ENCODE peak calls at places on chromosomes 12 and 14, in nine cellular contexts. One of them, this sample, is unnamed.

GRCh38 chr14:24483604-24484252 is 24.3 kb downstream of the CMA1 start:
- DNase-seq in GOT3: no peak
- DNase-seq in NB4: peak; percentile 75
- DNase-seq in endodermal cell: no peak
- DNase-seq in activated T-helper 1 cell treated with anti-CD3 and anti-CD28 coated beads, Interleukin-2, amount 50 U/mL, for 16 hours: no peak
- DNase-seq in Peyer's patch: no peak
- DNase-seq in KG1: peak; percentile 59
- DNase-seq in retinal pigment epithelial cell: no peak
- DNase-seq in stimulated activated CD4-positive, alpha-beta T cell treated with anti-CD3 and anti-CD28 coated beads, TNF-alpha, amount 100 ng/mL, for 1 hour: no peak
- DNase-seq in this sample: no peak

GRCh38 chr14:64636980-64637429 is 67.2 kb upstream of the PLEKHG3 start:
- DNase-seq in endodermal cell: no peak
- DNase-seq in Peyer's patch: no peak
- DNase-seq in NB4: no peak
- DNase-seq in stimulated activated CD4-positive, alpha-beta T cell treated with anti-CD3 and anti-CD28 coated beads, TNF-alpha, amount 100 ng/mL, for 1 hour: no peak
- DNase-seq in KG1: no peak
- DNase-seq in GOT3: no peak
- DNase-seq in activated T-helper 1 cell treated with anti-CD3 and anti-CD28 coated beads, Interleukin-2, amount 50 U/mL, for 16 hours: no peak
- DNase-seq in retinal pigment epithelial cell: no peak
- DNase-seq in this sample: no peak

GRCh38 chr14:44297437-44297836 is 209.6 kb downstream of the FSCB start:
- DNase-seq in endodermal cell: no peak
- DNase-seq in GOT3: no peak
- DNase-seq in retinal pigment epithelial cell: no peak
- DNase-seq in KG1: no peak
- DNase-seq in NB4: no peak
- DNase-seq in Peyer's patch: no peak
- DNase-seq in stimulated activated CD4-positive, alpha-beta T cell treated with anti-CD3 and anti-CD28 coated beads, TNF-alpha, amount 100 ng/mL, for 1 hour: no peak
- DNase-seq in activated T-helper 1 cell treated with anti-CD3 and anti-CD28 coated beads, Interleukin-2, amount 50 U/mL, for 16 hours: no peak
- DNase-seq in this sample: no peak

GRCh38 chr12:27779416-27779815 is 617 bp upstream of the KLHL42 start:
- DNase-seq in Peyer's patch: peak; percentile 49
- DNase-seq in endodermal cell: peak; percentile 74
- DNase-seq in stimulated activated CD4-positive, alpha-beta T cell treated with anti-CD3 and anti-CD28 coated beads, TNF-alpha, amount 100 ng/mL, for 1 hour: no peak
- DNase-seq in KG1: no peak
- DNase-seq in retinal pigment epithelial cell: no peak
- DNase-seq in activated T-helper 1 cell treated with anti-CD3 and anti-CD28 coated beads, Interleukin-2, amount 50 U/mL, for 16 hours: no peak
- DNase-seq in GOT3: no peak
- DNase-seq in NB4: peak; percentile 60
- DNase-seq in this sample: no peak

GRCh38 chr14:69525896-69526295 is 41.4 kb downstream of the PLEKHD1 start:
- DNase-seq in activated T-helper 1 cell treated with anti-CD3 and anti-CD28 coated beads, Interleukin-2, amount 50 U/mL, for 16 hours: no peak
- DNase-seq in NB4: no peak
- DNase-seq in KG1: no peak
- DNase-seq in stimulated activated CD4-positive, alpha-beta T cell treated with anti-CD3 and anti-CD28 coated beads, TNF-alpha, amount 100 ng/mL, for 1 hour: no peak
- DNase-seq in retinal pigment epithelial cell: no peak
- DNase-seq in endodermal cell: no peak
- DNase-seq in GOT3: no peak
- DNase-seq in Peyer's patch: no peak
- DNase-seq in this sample: no peak

GRCh38 chr14:82345149-82345548 is 811.5 kb upstream of the SEL1L start:
- DNase-seq in KG1: no peak
- DNase-seq in stimulated activated CD4-positive, alpha-beta T cell treated with anti-CD3 and anti-CD28 coated beads, TNF-alpha, amount 100 ng/mL, for 1 hour: no peak
- DNase-seq in NB4: no peak
- DNase-seq in endodermal cell: no peak
- DNase-seq in GOT3: no peak
- DNase-seq in retinal pigment epithelial cell: no peak
- DNase-seq in Peyer's patch: no peak
- DNase-seq in activated T-helper 1 cell treated with anti-CD3 and anti-CD28 coated beads, Interleukin-2, amount 50 U/mL, for 16 hours: no peak
- DNase-seq in this sample: no peak

GRCh38 chr14:59600211-59600945 is 23.8 kb upstream of the CCDC175 start:
- DNase-seq in GOT3: no peak
- DNase-seq in KG1: no peak
- DNase-seq in activated T-helper 1 cell treated with anti-CD3 and anti-CD28 coated beads, Interleukin-2, amount 50 U/mL, for 16 hours: no peak
- DNase-seq in retinal pigment epithelial cell: no peak
- DNase-seq in Peyer's patch: no peak
- DNase-seq in stimulated activated CD4-positive, alpha-beta T cell treated with anti-CD3 and anti-CD28 coated beads, TNF-alpha, amount 100 ng/mL, for 1 hour: no peak
- DNase-seq in endodermal cell: no peak
- DNase-seq in NB4: no peak
- DNase-seq in this sample: no peak

GRCh38 chr14:80781968-80782367 is 159.6 kb downstream of the CEP128 start:
- DNase-seq in stimulated activated CD4-positive, alpha-beta T cell treated with anti-CD3 and anti-CD28 coated beads, TNF-alpha, amount 100 ng/mL, for 1 hour: no peak
- DNase-seq in KG1: no peak
- DNase-seq in NB4: no peak
- DNase-seq in activated T-helper 1 cell treated with anti-CD3 and anti-CD28 coated beads, Interleukin-2, amount 50 U/mL, for 16 hours: no peak
- DNase-seq in GOT3: no peak
- DNase-seq in retinal pigment epithelial cell: no peak
- DNase-seq in Peyer's patch: no peak
- DNase-seq in endodermal cell: no peak
- DNase-seq in this sample: no peak

GRCh38 chr12:74382994-74383393 is 154.6 kb upstream of the ATXN7L3B start:
- DNase-seq in stimulated activated CD4-positive, alpha-beta T cell treated with anti-CD3 and anti-CD28 coated beads, TNF-alpha, amount 100 ng/mL, for 1 hour: no peak
- DNase-seq in retinal pigment epithelial cell: no peak
- DNase-seq in NB4: no peak
- DNase-seq in endodermal cell: no peak
- DNase-seq in activated T-helper 1 cell treated with anti-CD3 and anti-CD28 coated beads, Interleukin-2, amount 50 U/mL, for 16 hours: no peak
- DNase-seq in Peyer's patch: no peak
- DNase-seq in KG1: no peak
- DNase-seq in GOT3: no peak
- DNase-seq in this sample: no peak

GRCh38 chr12:119713551-119714031 is 45.7 kb downstream of the PRKAB1 start:
- DNase-seq in endodermal cell: no peak
- DNase-seq in activated T-helper 1 cell treated with anti-CD3 and anti-CD28 coated beads, Interleukin-2, amount 50 U/mL, for 16 hours: no peak
- DNase-seq in Peyer's patch: no peak
- DNase-seq in KG1: no peak
- DNase-seq in retinal pigment epithelial cell: no peak
- DNase-seq in stimulated activated CD4-positive, alpha-beta T cell treated with anti-CD3 and anti-CD28 coated beads, TNF-alpha, amount 100 ng/mL, for 1 hour: no peak
- DNase-seq in NB4: no peak
- DNase-seq in GOT3: no peak
- DNase-seq in this sample: no peak

GRCh38 chr14:84482256-84483071 is 1047.5 kb upstream of the FLRT2 start:
- DNase-seq in GOT3: no peak
- DNase-seq in activated T-helper 1 cell treated with anti-CD3 and anti-CD28 coated beads, Interleukin-2, amount 50 U/mL, for 16 hours: no peak
- DNase-seq in retinal pigment epithelial cell: peak; percentile 81
- DNase-seq in Peyer's patch: no peak
- DNase-seq in endodermal cell: no peak
- DNase-seq in KG1: no peak
- DNase-seq in NB4: no peak
- DNase-seq in stimulated activated CD4-positive, alpha-beta T cell treated with anti-CD3 and anti-CD28 coated beads, TNF-alpha, amount 100 ng/mL, for 1 hour: no peak
- DNase-seq in this sample: no peak

GRCh38 chr12:131482199-131482598 is 228.7 kb upstream of the SFSWAP start:
- DNase-seq in GOT3: no peak
- DNase-seq in NB4: no peak
- DNase-seq in Peyer's patch: no peak
- DNase-seq in endodermal cell: peak; percentile 29
- DNase-seq in activated T-helper 1 cell treated with anti-CD3 and anti-CD28 coated beads, Interleukin-2, amount 50 U/mL, for 16 hours: no peak
- DNase-seq in KG1: no peak
- DNase-seq in stimulated activated CD4-positive, alpha-beta T cell treated with anti-CD3 and anti-CD28 coated beads, TNF-alpha, amount 100 ng/mL, for 1 hour: no peak
- DNase-seq in retinal pigment epithelial cell: no peak
- DNase-seq in this sample: no peak

GRCh38 chr12:128933926-128934325 is 80.6 kb downstream of the GLT1D1 start:
- DNase-seq in endodermal cell: no peak
- DNase-seq in activated T-helper 1 cell treated with anti-CD3 and anti-CD28 coated beads, Interleukin-2, amount 50 U/mL, for 16 hours: no peak
- DNase-seq in Peyer's patch: no peak
- DNase-seq in retinal pigment epithelial cell: no peak
- DNase-seq in stimulated activated CD4-positive, alpha-beta T cell treated with anti-CD3 and anti-CD28 coated beads, TNF-alpha, amount 100 ng/mL, for 1 hour: no peak
- DNase-seq in KG1: no peak
- DNase-seq in NB4: no peak
- DNase-seq in GOT3: no peak
- DNase-seq in this sample: no peak

GRCh38 chr14:37824936-37825698 is 229.7 kb downstream of the TTC6 start:
- DNase-seq in Peyer's patch: no peak
- DNase-seq in stimulated activated CD4-positive, alpha-beta T cell treated with anti-CD3 and anti-CD28 coated beads, TNF-alpha, amount 100 ng/mL, for 1 hour: no peak
- DNase-seq in activated T-helper 1 cell treated with anti-CD3 and anti-CD28 coated beads, Interleukin-2, amount 50 U/mL, for 16 hours: no peak
- DNase-seq in retinal pigment epithelial cell: no peak
- DNase-seq in KG1: no peak
- DNase-seq in endodermal cell: no peak
- DNase-seq in GOT3: peak; percentile 0
- DNase-seq in NB4: no peak
- DNase-seq in this sample: no peak

GRCh38 chr12:46371718-46372130 is 849 bp downstream of the SLC38A2 start:
- DNase-seq in activated T-helper 1 cell treated with anti-CD3 and anti-CD28 coated beads, Interleukin-2, amount 50 U/mL, for 16 hours: peak; percentile 25
- DNase-seq in Peyer's patch: peak; percentile 84
- DNase-seq in NB4: peak; percentile 83
- DNase-seq in retinal pigment epithelial cell: no peak
- DNase-seq in KG1: no peak
- DNase-seq in stimulated activated CD4-positive, alpha-beta T cell treated with anti-CD3 and anti-CD28 coated beads, TNF-alpha, amount 100 ng/mL, for 1 hour: no peak
- DNase-seq in GOT3: no peak
- DNase-seq in endodermal cell: no peak
- DNase-seq in this sample: no peak

GRCh38 chr14:74526854-74527585 is 33.5 kb downstream of the ISCA2 start:
- DNase-seq in GOT3: no peak
- DNase-seq in endodermal cell: peak; percentile 75
- DNase-seq in stimulated activated CD4-positive, alpha-beta T cell treated with anti-CD3 and anti-CD28 coated beads, TNF-alpha, amount 100 ng/mL, for 1 hour: no peak
- DNase-seq in NB4: no peak
- DNase-seq in Peyer's patch: no peak
- DNase-seq in activated T-helper 1 cell treated with anti-CD3 and anti-CD28 coated beads, Interleukin-2, amount 50 U/mL, for 16 hours: no peak
- DNase-seq in KG1: no peak
- DNase-seq in retinal pigment epithelial cell: no peak
- DNase-seq in this sample: no peak

GRCh38 chr12:90008277-90008676 is 299.6 kb upstream of the ATP2B1 start:
- DNase-seq in NB4: no peak
- DNase-seq in GOT3: no peak
- DNase-seq in KG1: no peak
- DNase-seq in stimulated activated CD4-positive, alpha-beta T cell treated with anti-CD3 and anti-CD28 coated beads, TNF-alpha, amount 100 ng/mL, for 1 hour: no peak
- DNase-seq in activated T-helper 1 cell treated with anti-CD3 and anti-CD28 coated beads, Interleukin-2, amount 50 U/mL, for 16 hours: no peak
- DNase-seq in endodermal cell: no peak
- DNase-seq in Peyer's patch: no peak
- DNase-seq in retinal pigment epithelial cell: no peak
- DNase-seq in this sample: no peak

GRCh38 chr14:103280278-103280917 is 53.6 kb upstream of the EIF5 start:
- DNase-seq in activated T-helper 1 cell treated with anti-CD3 and anti-CD28 coated beads, Interleukin-2, amount 50 U/mL, for 16 hours: no peak
- DNase-seq in endodermal cell: no peak
- DNase-seq in NB4: no peak
- DNase-seq in KG1: no peak
- DNase-seq in GOT3: no peak
- DNase-seq in retinal pigment epithelial cell: no peak
- DNase-seq in stimulated activated CD4-positive, alpha-beta T cell treated with anti-CD3 and anti-CD28 coated beads, TNF-alpha, amount 100 ng/mL, for 1 hour: no peak
- DNase-seq in Peyer's patch: peak; percentile 17
- DNase-seq in this sample: no peak

GRCh38 chr14:72519543-72519942 is 374.4 kb downstream of the DPF3 start:
- DNase-seq in Peyer's patch: no peak
- DNase-seq in stimulated activated CD4-positive, alpha-beta T cell treated with anti-CD3 and anti-CD28 coated beads, TNF-alpha, amount 100 ng/mL, for 1 hour: no peak
- DNase-seq in NB4: no peak
- DNase-seq in retinal pigment epithelial cell: no peak
- DNase-seq in KG1: no peak
- DNase-seq in GOT3: no peak
- DNase-seq in activated T-helper 1 cell treated with anti-CD3 and anti-CD28 coated beads, Interleukin-2, amount 50 U/mL, for 16 hours: no peak
- DNase-seq in endodermal cell: no peak
- DNase-seq in this sample: no peak